ENCODE peak calls at places on chromosomes 11 and 22, in four cellular contexts. M, R, N and G are unnamed samples.

GRCh38 chr22:41407433-41407832 is 25.7 kb downstream of the TEF start:
- DNase-seq in M (no peak), R (no peak), N (no peak), G (no peak)

GRCh38 chr11:100719362-100719761 is 32.3 kb downstream of the ARHGAP42 start:
- DNase-seq in M (peak; percentile 23), R (peak; percentile 33), N (peak; percentile 19), G (no peak)

GRCh38 chr11:130180491-130180890 is 20.9 kb downstream of the ST14 start:
- DNase-seq in M (no peak), N (peak; percentile 71), R (no peak), G (peak; percentile 43)

GRCh38 chr11:67666676-67667489 is 7.5 kb downstream of the ALDH3B2 start:
- DNase-seq in M (no peak), N (no peak), R (peak; percentile 7), G (no peak)

GRCh38 chr11:73384871-73385692 is 8.9 kb downstream of the RELT start:
- DNase-seq in N (no peak), R (peak; percentile 38), M (peak; percentile 76), G (peak; percentile 90)

GRCh38 chr22:41092847-41093371 is 517 bp downstream of the EP300 start:
- DNase-seq in N (peak; percentile 69), R (peak; percentile 44), M (no peak), G (peak; percentile 62)

GRCh38 chr11:63871962-63872832 is 33.3 kb downstream of the MARK2 start:
- DNase-seq in M (peak; percentile 89), N (peak; percentile 98), R (peak; percentile 90), G (peak; percentile 84)

GRCh38 chr22:45008853-45009751 is 703 bp downstream of the PHF21B start:
- DNase-seq in R (peak; percentile 34), N (peak; percentile 32), M (no peak), G (no peak)

DNA sequence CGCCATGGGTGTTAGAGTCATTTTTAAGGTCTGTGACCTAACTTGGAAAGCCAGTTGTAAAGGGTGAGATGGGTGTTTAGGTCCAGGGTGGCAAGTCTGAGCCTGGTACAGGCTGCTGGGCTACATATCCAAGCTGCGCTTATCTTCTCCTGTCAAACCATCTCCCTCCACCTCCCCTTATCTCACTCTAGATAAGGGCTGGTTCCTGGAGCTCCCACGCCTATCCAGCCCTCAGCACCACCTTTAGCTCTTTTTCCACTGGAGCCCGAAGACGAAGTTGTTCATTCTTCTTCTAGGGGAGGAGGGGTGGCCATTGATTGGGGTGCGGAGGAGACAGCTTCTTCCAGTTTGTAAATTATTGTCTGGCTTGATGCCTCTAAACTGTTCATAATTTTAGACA is 48.5 kb downstream of the MICAL2 start:
- DNase-seq in N (no peak), R (peak; percentile 15), M (no peak), G (no peak)
- H3K4me1 ChIP-seq in N (peaks cover 52% of the 10 kb centered on the region), R (peaks cover 79% of the 10 kb centered on the region), M (peaks cover 80% of the 10 kb centered on the region), G (peaks cover 64% of the 10 kb centered on the region)

DNA sequence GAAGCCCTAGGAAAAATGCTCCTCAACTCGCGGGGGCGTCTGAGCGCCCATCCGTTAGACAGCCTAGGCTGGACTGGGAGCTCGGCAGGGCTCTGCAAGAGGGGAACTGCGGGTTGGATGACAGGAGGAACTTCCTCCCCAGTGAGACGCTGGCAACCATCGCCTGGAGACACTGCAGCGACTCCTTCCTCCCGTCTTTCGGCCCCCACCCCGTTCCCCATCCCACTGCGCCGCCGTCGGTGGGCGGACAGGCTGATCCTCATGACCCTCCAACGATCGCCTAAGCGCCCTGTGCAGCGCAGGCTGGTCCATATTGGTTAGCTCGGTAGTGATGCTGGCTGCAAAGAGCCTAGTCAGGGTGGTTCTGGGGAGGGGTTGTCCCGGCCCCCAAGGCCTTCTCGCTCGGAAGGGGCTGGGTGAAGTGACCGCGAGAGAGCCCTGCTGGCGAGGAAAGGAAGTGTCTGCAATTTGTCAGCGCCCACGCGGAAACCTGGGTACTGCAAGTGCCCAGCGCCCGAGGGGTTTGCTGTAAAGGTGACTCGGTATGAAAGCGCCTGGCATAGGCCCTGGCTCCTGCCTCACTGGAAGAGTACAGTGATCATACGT is 638 bp downstream of the NRGN start:
- DNase-seq in M (no peak), R (no peak), N (peak; percentile 60), G (peak; percentile 77)
- H3K4me3 ChIP-seq in M (peak overlapping the region; percentile 69), R (peak overlapping the region; percentile 73), N (peak overlapping the region; percentile 67), G (peak overlapping the region; percentile 66)

GRCh38 chr11:35143509-35144102 is 4.6 kb downstream of the CD44 start:
- DNase-seq in M (no peak), N (peak; percentile 34), R (no peak), G (no peak)
- H3K27ac ChIP-seq in M (no peak overlapping the region), N (peak overlapping the region; percentile 97), R (no peak overlapping the region), G (peak overlapping the region; percentile 74)

DNA sequence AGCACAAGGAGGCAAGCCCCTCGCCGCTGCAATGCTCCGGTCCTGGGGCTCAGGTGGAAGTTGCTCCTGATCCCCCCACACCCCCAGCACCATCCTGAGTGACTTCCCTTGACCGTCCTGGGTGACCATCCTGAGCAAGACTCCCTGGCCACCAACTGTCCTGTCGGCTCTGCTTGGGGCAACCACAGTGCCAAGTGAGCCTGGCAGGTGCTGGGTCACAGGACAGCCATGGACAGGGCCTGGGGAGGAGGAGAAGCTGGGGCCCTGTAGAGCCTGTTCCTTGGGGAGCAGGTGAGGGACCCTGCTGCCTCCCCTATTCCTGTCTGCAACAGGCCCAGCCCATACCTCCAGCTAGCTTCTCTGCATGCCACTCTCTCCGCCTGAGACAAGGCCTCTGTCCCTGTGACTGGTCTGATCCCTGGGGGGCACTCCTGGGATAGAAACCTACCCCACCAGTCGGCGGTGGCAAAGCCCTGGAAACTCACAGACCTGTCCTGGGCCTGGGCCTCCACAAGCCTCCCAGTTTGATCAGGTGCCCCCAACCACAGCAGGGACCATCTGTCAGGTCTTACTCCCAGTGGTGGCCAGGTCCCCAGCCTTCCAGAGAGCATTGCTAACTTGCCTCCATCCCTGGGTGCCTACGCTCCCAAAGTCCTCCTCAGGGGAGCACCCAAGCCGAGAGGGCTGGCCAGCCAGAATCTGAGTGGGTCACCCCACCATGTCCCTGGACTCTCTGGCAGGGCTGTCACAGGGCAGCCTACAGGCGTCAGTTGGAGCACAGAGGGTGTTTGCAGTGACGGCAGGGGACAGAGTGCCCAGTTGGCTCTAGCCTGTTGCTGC is 68.7 kb upstream of the WNT7B start:
- DNase-seq in R (peak; percentile 32), M (no peak), N (peak; percentile 27), G (peak; percentile 47)
- H3K4me1 ChIP-seq in R (peaks cover 57% of the 10 kb centered on the region), M (peaks cover 90% of the 10 kb centered on the region), N (peaks cover 36% of the 10 kb centered on the region), G (peaks cover 79% of the 10 kb centered on the region)

GRCh38 chr11:45669146-45669545 is 3.7 kb upstream of the CHST1 start:
- DNase-seq in M (no peak), R (no peak), N (no peak), G (no peak)

GRCh38 chr11:45669956-45670355 is 4.5 kb upstream of the CHST1 start:
- DNase-seq in R (no peak), M (no peak), N (no peak), G (no peak)

GRCh38 chr11:45672593-45672992 is 7.2 kb upstream of the CHST1 start:
- DNase-seq in N (no peak), R (no peak), M (no peak), G (no peak)

GRCh38 chr11:45671246-45672171 is 6.1 kb upstream of the CHST1 start:
- DNase-seq in R (peak; percentile 39), M (no peak), N (no peak), G (no peak)

DNA sequence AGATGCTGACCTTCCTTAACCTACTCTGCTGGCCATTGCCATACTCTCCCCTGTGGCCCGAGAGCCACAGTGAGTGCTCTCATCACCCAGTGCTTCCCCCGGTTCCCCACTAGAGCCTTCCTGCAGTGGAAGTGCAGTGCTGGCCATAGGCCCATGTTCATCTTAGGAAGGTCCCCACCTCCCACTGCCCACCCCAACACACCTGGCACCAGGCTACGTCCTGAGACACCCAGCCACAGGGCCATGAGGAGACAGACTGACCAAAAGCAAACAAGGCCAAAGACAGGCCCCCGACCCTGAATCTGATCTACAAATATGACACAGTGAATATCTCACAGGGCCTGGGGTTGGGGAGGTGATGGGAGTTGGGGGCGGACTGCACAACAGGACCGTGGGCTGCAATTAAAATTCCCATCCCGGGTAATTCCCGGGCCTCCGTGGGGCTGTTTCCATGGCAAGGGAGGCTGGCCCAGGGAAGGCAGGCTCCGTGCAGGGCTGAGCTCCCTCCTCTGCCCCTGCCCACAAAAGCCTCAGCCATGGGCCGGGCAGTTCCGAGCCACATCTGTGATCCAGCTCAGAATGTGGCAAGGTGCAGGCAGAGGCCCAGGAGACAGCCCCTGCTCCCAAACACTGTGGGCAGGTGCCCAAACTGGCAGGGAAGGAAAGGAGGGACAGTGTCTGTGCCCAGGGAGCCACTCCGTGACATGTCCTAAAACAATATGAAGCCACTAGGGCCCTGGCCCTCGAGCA is 5.1 kb upstream of the CHST1 start:
- DNase-seq in M (no peak), R (no peak), N (no peak), G (no peak)
- H3K4me3 ChIP-seq in M (no peak overlapping the region), R (no peak overlapping the region), N (no peak overlapping the region), G (no peak overlapping the region)

DNA sequence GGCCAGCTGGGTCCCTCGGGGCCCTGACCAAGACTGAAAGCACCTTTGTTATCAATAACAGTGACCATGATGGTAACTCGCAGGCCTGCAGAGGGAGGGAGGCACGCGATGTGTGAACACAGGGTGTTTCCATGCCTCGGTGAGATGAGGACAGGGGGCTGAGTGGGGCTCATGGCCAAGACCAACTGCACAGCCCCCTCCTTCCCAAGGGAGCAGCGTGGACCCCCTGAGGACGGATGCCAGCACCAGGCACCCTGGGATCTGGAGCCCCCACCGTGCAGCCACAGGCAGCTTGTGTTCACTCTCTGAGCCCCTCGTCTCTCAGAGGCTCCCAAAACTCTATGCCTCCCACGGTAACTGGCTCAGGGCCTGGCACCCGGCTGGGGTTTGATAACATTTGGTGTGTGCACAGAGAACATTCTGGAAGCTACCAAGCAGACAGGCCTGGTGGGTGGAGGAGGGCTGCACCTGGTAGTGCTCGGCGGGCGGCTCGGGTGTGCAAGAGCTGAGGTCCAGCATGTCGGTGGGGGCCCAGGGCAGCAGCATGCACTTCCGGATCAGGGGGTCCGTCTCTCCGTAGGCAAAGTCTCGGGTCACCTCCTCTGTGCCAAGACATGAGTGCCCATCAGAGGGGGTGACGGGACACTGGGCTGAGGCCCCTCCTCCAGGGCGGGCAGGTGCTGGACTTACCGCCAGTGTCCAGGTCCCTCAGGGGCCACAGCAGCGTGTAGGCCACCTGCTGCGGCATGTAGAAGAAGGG is 7.6 kb downstream of the TTLL12 start:
- DNase-seq in N (no peak), R (no peak), M (no peak), G (no peak)
- H3K27ac ChIP-seq in N (no peak overlapping the region), R (no peak overlapping the region), M (no peak overlapping the region), G (no peak overlapping the region)

GRCh38 chr11:118304809-118305248 is 299 bp downstream of the CD3E start:
- DNase-seq in R (no peak), M (no peak), N (no peak), G (no peak)

GRCh38 chr11:118305726-118306125 is 1.2 kb downstream of the CD3E start:
- DNase-seq in N (no peak), M (no peak), R (no peak), G (no peak)

GRCh38 chr11:118304227-118304808 is at the start of gene CD3E:
- DNase-seq in M (no peak), N (no peak), R (no peak), G (no peak)

GRCh38 chr11:118310271-118310670 is 5.7 kb downstream of the CD3E start:
- DNase-seq in N (no peak), R (no peak), M (no peak), G (no peak)

GRCh38 chr11:118306556-118306955 is 2.0 kb downstream of the CD3E start:
- DNase-seq in R (no peak), M (no peak), N (peak; percentile 6), G (no peak)
- H3K4me1 ChIP-seq in R (no peaks in the 10 kb centered on the region), M (no peaks in the 10 kb centered on the region), N (no peaks in the 10 kb centered on the region), G (no peaks in the 10 kb centered on the region)